ENCODE peak calls at places on chromosome 3, in five cellular contexts. N, O, Y, B and Z are unnamed samples.

GRCh38 chr3:73412020-73412419 is 212.7 kb downstream of the PDZRN3 start:
- DNase-seq in N (no peak), O (no peak), Y (no peak), B (no peak), Z (no peak)

GRCh38 chr3:50568947-50569749 is at the start of gene HEMK1:
- DNase-seq in N (peak), O (peak), Y (peak), B (peak), Z (peak)

GRCh38 chr3:126551066-126551838 is 7.5 kb downstream of the C3orf22 start:
- DNase-seq in N (peak), O (no peak), Y (no peak), B (no peak), Z (no peak)

GRCh38 chr3:11239796-11240195 is 32.4 kb upstream of the ATG7 start:
- DNase-seq in N (no peak), O (no peak), Y (no peak), B (no peak), Z (no peak)

GRCh38 chr3:132660745-132661067 is 577 bp downstream of the UBA5 start:
- DNase-seq in N (no peak), O (no peak), Y (peak), B (no peak), Z (no peak)

GRCh38 chr3:104816008-104816407 is 550.7 kb upstream of the ALCAM start:
- DNase-seq in N (no peak), O (no peak), Y (no peak), B (no peak), Z (no peak)

GRCh38 chr3:8555705-8556314 is 54.2 kb downstream of the LMCD1 start:
- DNase-seq in N (no peak), O (no peak), Y (no peak), B (no peak), Z (no peak)

GRCh38 chr3:179401561-179401960 is 49.7 kb downstream of the GNB4 start:
- DNase-seq in N (no peak), O (no peak), Y (no peak), B (no peak), Z (no peak)

GRCh38 chr3:31959951-31960792 is 20.9 kb downstream of the OSBPL10 start:
- DNase-seq in N (no peak), O (no peak), Y (no peak), B (no peak), Z (no peak)

GRCh38 chr3:124639406-124640237 is 90.6 kb upstream of the UMPS start:
- DNase-seq in N (no peak), O (no peak), Y (no peak), B (peak), Z (no peak)

GRCh38 chr3:49112262-49112661 is 7.7 kb upstream of the QARS1 start:
- DNase-seq in N (no peak), O (no peak), Y (no peak), B (no peak), Z (no peak)

GRCh38 chr3:88180398-88180999 is 30.7 kb downstream of the C3orf38 start:
- DNase-seq in N (no peak), O (no peak), Y (peak), B (peak), Z (no peak)